ENCODE peak calls at places on chromosome 6, in nine cellular contexts. Y is coronary artery; O is upper lobe of right lung; C is epithelial cell of esophagus; E is lower lobe of right lung; P is CD4-positive, CD25-positive, alpha-beta regulatory T cell; M is GM06990; A is AG10803; R is NT2/D1. B is an unnamed sample.

GRCh38 chr6:53959717-53960116 is 151.5 kb upstream of the MLIP start:
- DNase-seq in Y (no peak), O (no peak), C (no peak), E (no peak), P (no peak), M (no peak), A (peak; percentile 48), R (no peak), B (no peak)

GRCh38 chr6:117167520-117168271 is 97.7 kb upstream of the VGLL2 start:
- DNase-seq in Y (no peak), O (no peak), C (peak; percentile 96), E (no peak), P (no peak), M (no peak), A (peak; percentile 50), R (no peak), B (no peak)

GRCh38 chr6:89828988-89829590 is 591 bp upstream of the CASP8AP2 start:
- DNase-seq in Y (no peak), O (no peak), C (no peak), E (no peak), P (no peak), M (no peak), A (no peak), R (no peak), B (no peak)

GRCh38 chr6:48615041-48615440 is 504.0 kb upstream of the PTCHD4 start:
- DNase-seq in Y (no peak), O (no peak), C (peak; percentile 59), E (no peak), P (no peak), M (no peak), A (no peak), R (no peak), B (no peak)

GRCh38 chr6:7805828-7806227 is 79.9 kb downstream of the BMP6 start:
- DNase-seq in Y (no peak), O (no peak), C (no peak), E (no peak), P (no peak), M (no peak), A (peak; percentile 52), R (no peak), B (no peak)

GRCh38 chr6:136249336-136249735 is 775 bp downstream of the MTFR2 start:
- DNase-seq in Y (no peak), O (no peak), C (peak; percentile 39), E (no peak), P (no peak), M (no peak), A (no peak), R (no peak), B (no peak)

GRCh38 chr6:1695546-1696494 is 86.1 kb downstream of the FOXC1 start:
- DNase-seq in Y (no peak), O (no peak), C (no peak), E (no peak), P (no peak), M (no peak), A (peak; percentile 42), R (no peak), B (no peak)

GRCh38 chr6:65448806-65449397 is 258.1 kb downstream of the EYS start:
- DNase-seq in Y (no peak), O (no peak), C (no peak), E (no peak), P (no peak), M (no peak), A (no peak), R (no peak), B (no peak)

GRCh38 chr6:10837692-10837996 is 695 bp downstream of the MAK start:
- DNase-seq in Y (no peak), O (no peak), C (peak; percentile 18), E (no peak), P (peak; percentile 26), M (peak; percentile 28), A (no peak), R (no peak), B (no peak)

GRCh38 chr6:6599468-6599873 is 11.0 kb downstream of the LY86 start:
- DNase-seq in Y (no peak), O (no peak), C (peak; percentile 31), E (no peak), P (no peak), M (no peak), A (no peak), R (no peak), B (no peak)

GRCh38 chr6:26172496-26172958 is 85.3 kb downstream of the HFE start:
- DNase-seq in Y (no peak), O (no peak), C (no peak), E (no peak), P (peak; percentile 72), M (peak; percentile 43), A (peak; percentile 53), R (no peak), B (peak; percentile 61)

GRCh38 chr6:168860987-168861386 is 392.7 kb downstream of the THBS2 start:
- DNase-seq in Y (no peak), O (no peak), C (no peak), E (no peak), P (no peak), M (no peak), A (no peak), R (no peak), B (no peak)

GRCh38 chr6:164346631-164347030 is 932.1 kb downstream of the QKI start:
- DNase-seq in Y (no peak), O (no peak), C (no peak), E (no peak), P (no peak), M (no peak), A (no peak), R (no peak), B (no peak)

GRCh38 chr6:110528051-110528929 is 51.9 kb upstream of the SLC22A16 start:
- DNase-seq in Y (no peak), O (no peak), C (peak; percentile 89), E (no peak), P (peak; percentile 60), M (peak; percentile 23), A (peak; percentile 90), R (no peak), B (peak; percentile 70)

GRCh38 chr6:125188037-125188436 is 34.5 kb downstream of the TPD52L1 start:
- DNase-seq in Y (no peak), O (no peak), C (no peak), E (no peak), P (no peak), M (no peak), A (peak; percentile 30), R (no peak), B (no peak)

GRCh38 chr6:14754636-14755513 is 491.0 kb upstream of the JARID2 start:
- DNase-seq in Y (no peak), O (no peak), C (no peak), E (no peak), P (peak; percentile 8), M (no peak), A (no peak), R (no peak), B (no peak)

GRCh38 chr6:136087986-136088385 is 162.1 kb downstream of the MTFR2 start:
- DNase-seq in Y (no peak), O (no peak), C (no peak), E (no peak), P (no peak), M (no peak), A (no peak), R (no peak), B (no peak)

GRCh38 chr6:38649744-38650143 is 10.0 kb upstream of the BTBD9 start:
- DNase-seq in Y (no peak), O (no peak), C (no peak), E (no peak), P (no peak), M (no peak), A (no peak), R (no peak), B (no peak)

GRCh38 chr6:56528412-56528841 is 114.3 kb downstream of the DST start:
- DNase-seq in Y (no peak), O (no peak), C (peak; percentile 64), E (no peak), P (no peak), M (no peak), A (peak; percentile 91), R (no peak), B (no peak)

GRCh38 chr6:71665931-71666330 is 220.4 kb upstream of the RIMS1 start:
- DNase-seq in Y (no peak), O (no peak), C (no peak), E (no peak), P (no peak), M (no peak), A (peak; percentile 71), R (no peak), B (no peak)

GRCh38 chr6:43985329-43985728 is 141.9 kb downstream of the MRPL14 start:
- DNase-seq in Y (no peak), O (no peak), C (no peak), E (peak; percentile 2), P (no peak), M (no peak), A (no peak), R (no peak), B (no peak)

GRCh38 chr6:140253096-140253495 is 878.6 kb upstream of the CITED2 start:
- DNase-seq in Y (no peak), O (no peak), C (peak; percentile 16), E (no peak), P (no peak), M (no peak), A (peak; percentile 57), R (no peak), B (no peak)

GRCh38 chr6:46419576-46420002 is 71.7 kb downstream of the RCAN2 start:
- DNase-seq in Y (no peak), O (no peak), C (peak; percentile 73), E (no peak), P (no peak), M (no peak), A (peak; percentile 73), R (peak; percentile 28), B (peak; percentile 47)

GRCh38 chr6:154448448-154449096 is 61.9 kb downstream of the CNKSR3 start:
- DNase-seq in Y (no peak), O (no peak), C (peak; percentile 18), E (no peak), P (no peak), M (no peak), A (peak; percentile 82), R (no peak), B (no peak)
- H3K4me3 ChIP-seq in Y (peak overlapping the region; percentile 55), O (peak overlapping the region; percentile 0), C (no peak overlapping the region), E (no peak overlapping the region), P (no peak overlapping the region), M (no peak overlapping the region), A (peak overlapping the region; percentile 1), R (no peak overlapping the region), B (no peak overlapping the region)

GRCh38 chr6:28657367-28657755 is 131.7 kb downstream of the GPX5 start:
- DNase-seq in Y (no peak), O (no peak), C (no peak), E (no peak), P (no peak), M (no peak), A (no peak), R (no peak), B (no peak)
- H3K4me3 ChIP-seq in Y (peak overlapping the region; percentile 60), O (peak overlapping the region; percentile 31), C (peak overlapping the region; percentile 20), E (peak overlapping the region; percentile 38), P (peak overlapping the region; percentile 54), M (peak overlapping the region; percentile 19), A (peak overlapping the region; percentile 26), R (peak overlapping the region; percentile 43), B (peak overlapping the region; percentile 47)

GRCh38 chr6:138456393-138456775 is 42.9 kb downstream of the NHSL1 start:
- DNase-seq in Y (no peak), O (no peak), C (no peak), E (no peak), P (no peak), M (no peak), A (no peak), R (no peak), B (no peak)
- H3K4me3 ChIP-seq in Y (no peak overlapping the region), O (no peak overlapping the region), C (no peak overlapping the region), E (no peak overlapping the region), P (peak overlapping the region; percentile 85), M (no peak overlapping the region), A (no peak overlapping the region), R (no peak overlapping the region), B (no peak overlapping the region)

GRCh38 chr6:36857325-36857724 is 17.3 kb downstream of the PPIL1 start:
- DNase-seq in Y (no peak), O (no peak), C (no peak), E (no peak), P (no peak), M (no peak), A (no peak), R (no peak), B (no peak)
- H3K4me3 ChIP-seq in Y (no peak overlapping the region), O (no peak overlapping the region), C (no peak overlapping the region), E (no peak overlapping the region), P (no peak overlapping the region), M (no peak overlapping the region), A (no peak overlapping the region), R (no peak overlapping the region), B (no peak overlapping the region)